ENCODE peak calls at places on chromosomes 11 and 22, in ten cellular contexts. One of them, this sample, is unnamed.

GRCh38 chr11:118690553-118691304 is 11.3 kb upstream of the TREH start:
- DNase-seq in stimulated activated CD4-positive, alpha-beta T cell treated with anti-CD3 and anti-CD28 coated beads, TNF-alpha, amount 100 ng/mL, for 48 hours: no peak
- DNase-seq in PC-3: no peak
- DNase-seq in sciatic nerve: no peak
- DNase-seq in heart left ventricle: no peak
- DNase-seq in stimulated activated CD8-positive, alpha-beta memory T cell treated with anti-CD3 and anti-CD28 coated beads, Interleukin-2, amount 100 ng/mL, for 1 hour: no peak
- DNase-seq in activated CD4-positive, CD25-positive, alpha-beta regulatory T cell: no peak
- DNase-seq in endodermal cell: no peak
- DNase-seq in NCI-H460: no peak
- DNase-seq in psoas muscle: no peak
- DNase-seq in this sample: no peak

GRCh38 chr11:119928047-119928446 is 199.0 kb upstream of the NECTIN1 start:
- DNase-seq in stimulated activated CD4-positive, alpha-beta T cell treated with anti-CD3 and anti-CD28 coated beads, TNF-alpha, amount 100 ng/mL, for 48 hours: no peak
- DNase-seq in PC-3: no peak
- DNase-seq in sciatic nerve: no peak
- DNase-seq in heart left ventricle: no peak
- DNase-seq in stimulated activated CD8-positive, alpha-beta memory T cell treated with anti-CD3 and anti-CD28 coated beads, Interleukin-2, amount 100 ng/mL, for 1 hour: no peak
- DNase-seq in activated CD4-positive, CD25-positive, alpha-beta regulatory T cell: no peak
- DNase-seq in endodermal cell: no peak
- DNase-seq in NCI-H460: no peak
- DNase-seq in psoas muscle: no peak
- DNase-seq in this sample: no peak

GRCh38 chr11:75225794-75226193 is 14.8 kb upstream of the TPBGL start:
- DNase-seq in stimulated activated CD4-positive, alpha-beta T cell treated with anti-CD3 and anti-CD28 coated beads, TNF-alpha, amount 100 ng/mL, for 48 hours: no peak
- DNase-seq in PC-3: no peak
- DNase-seq in sciatic nerve: no peak
- DNase-seq in heart left ventricle: no peak
- DNase-seq in stimulated activated CD8-positive, alpha-beta memory T cell treated with anti-CD3 and anti-CD28 coated beads, Interleukin-2, amount 100 ng/mL, for 1 hour: no peak
- DNase-seq in activated CD4-positive, CD25-positive, alpha-beta regulatory T cell: no peak
- DNase-seq in endodermal cell: no peak
- DNase-seq in NCI-H460: no peak
- DNase-seq in psoas muscle: no peak
- DNase-seq in this sample: no peak

GRCh38 chr11:63747006-63747405 is 21.6 kb downstream of the ZFTA start:
- DNase-seq in stimulated activated CD4-positive, alpha-beta T cell treated with anti-CD3 and anti-CD28 coated beads, TNF-alpha, amount 100 ng/mL, for 48 hours: no peak
- DNase-seq in PC-3: no peak
- DNase-seq in sciatic nerve: no peak
- DNase-seq in heart left ventricle: no peak
- DNase-seq in stimulated activated CD8-positive, alpha-beta memory T cell treated with anti-CD3 and anti-CD28 coated beads, Interleukin-2, amount 100 ng/mL, for 1 hour: no peak
- DNase-seq in activated CD4-positive, CD25-positive, alpha-beta regulatory T cell: no peak
- DNase-seq in endodermal cell: no peak
- DNase-seq in NCI-H460: no peak
- DNase-seq in psoas muscle: no peak
- DNase-seq in this sample: no peak

GRCh38 chr11:43067681-43068080 is 244.1 kb upstream of the API5 start:
- DNase-seq in stimulated activated CD4-positive, alpha-beta T cell treated with anti-CD3 and anti-CD28 coated beads, TNF-alpha, amount 100 ng/mL, for 48 hours: no peak
- DNase-seq in PC-3: no peak
- DNase-seq in sciatic nerve: no peak
- DNase-seq in heart left ventricle: no peak
- DNase-seq in stimulated activated CD8-positive, alpha-beta memory T cell treated with anti-CD3 and anti-CD28 coated beads, Interleukin-2, amount 100 ng/mL, for 1 hour: no peak
- DNase-seq in activated CD4-positive, CD25-positive, alpha-beta regulatory T cell: no peak
- DNase-seq in endodermal cell: no peak
- DNase-seq in NCI-H460: no peak
- DNase-seq in psoas muscle: no peak
- DNase-seq in this sample: no peak

GRCh38 chr11:124394408-124394807 is 4.4 kb downstream of the OR8B3 start:
- DNase-seq in stimulated activated CD4-positive, alpha-beta T cell treated with anti-CD3 and anti-CD28 coated beads, TNF-alpha, amount 100 ng/mL, for 48 hours: no peak
- DNase-seq in PC-3: peak; percentile 40
- DNase-seq in sciatic nerve: no peak
- DNase-seq in heart left ventricle: no peak
- DNase-seq in stimulated activated CD8-positive, alpha-beta memory T cell treated with anti-CD3 and anti-CD28 coated beads, Interleukin-2, amount 100 ng/mL, for 1 hour: no peak
- DNase-seq in activated CD4-positive, CD25-positive, alpha-beta regulatory T cell: no peak
- DNase-seq in endodermal cell: no peak
- DNase-seq in NCI-H460: no peak
- DNase-seq in psoas muscle: no peak
- DNase-seq in this sample: no peak

GRCh38 chr11:79906189-79906588 is 465.4 kb upstream of the TENM4 start:
- DNase-seq in stimulated activated CD4-positive, alpha-beta T cell treated with anti-CD3 and anti-CD28 coated beads, TNF-alpha, amount 100 ng/mL, for 48 hours: no peak
- DNase-seq in PC-3: no peak
- DNase-seq in sciatic nerve: no peak
- DNase-seq in heart left ventricle: no peak
- DNase-seq in stimulated activated CD8-positive, alpha-beta memory T cell treated with anti-CD3 and anti-CD28 coated beads, Interleukin-2, amount 100 ng/mL, for 1 hour: no peak
- DNase-seq in activated CD4-positive, CD25-positive, alpha-beta regulatory T cell: no peak
- DNase-seq in endodermal cell: no peak
- DNase-seq in NCI-H460: no peak
- DNase-seq in psoas muscle: no peak
- DNase-seq in this sample: no peak

GRCh38 chr11:71240061-71240690 is 12.2 kb downstream of the SHANK2 start:
- DNase-seq in stimulated activated CD4-positive, alpha-beta T cell treated with anti-CD3 and anti-CD28 coated beads, TNF-alpha, amount 100 ng/mL, for 48 hours: no peak
- DNase-seq in PC-3: no peak
- DNase-seq in sciatic nerve: no peak
- DNase-seq in heart left ventricle: no peak
- DNase-seq in stimulated activated CD8-positive, alpha-beta memory T cell treated with anti-CD3 and anti-CD28 coated beads, Interleukin-2, amount 100 ng/mL, for 1 hour: no peak
- DNase-seq in activated CD4-positive, CD25-positive, alpha-beta regulatory T cell: no peak
- DNase-seq in endodermal cell: peak; percentile 28
- DNase-seq in NCI-H460: no peak
- DNase-seq in psoas muscle: no peak
- DNase-seq in this sample: no peak

GRCh38 chr11:95291946-95292345 is 60.9 kb upstream of the SESN3 start:
- DNase-seq in stimulated activated CD4-positive, alpha-beta T cell treated with anti-CD3 and anti-CD28 coated beads, TNF-alpha, amount 100 ng/mL, for 48 hours: no peak
- DNase-seq in PC-3: no peak
- DNase-seq in sciatic nerve: no peak
- DNase-seq in heart left ventricle: no peak
- DNase-seq in stimulated activated CD8-positive, alpha-beta memory T cell treated with anti-CD3 and anti-CD28 coated beads, Interleukin-2, amount 100 ng/mL, for 1 hour: no peak
- DNase-seq in activated CD4-positive, CD25-positive, alpha-beta regulatory T cell: no peak
- DNase-seq in endodermal cell: no peak
- DNase-seq in NCI-H460: no peak
- DNase-seq in psoas muscle: no peak
- DNase-seq in this sample: no peak

GRCh38 chr11:35163707-35164496 is 24.9 kb downstream of the CD44 start:
- DNase-seq in stimulated activated CD4-positive, alpha-beta T cell treated with anti-CD3 and anti-CD28 coated beads, TNF-alpha, amount 100 ng/mL, for 48 hours: no peak
- DNase-seq in PC-3: no peak
- DNase-seq in sciatic nerve: no peak
- DNase-seq in heart left ventricle: no peak
- DNase-seq in stimulated activated CD8-positive, alpha-beta memory T cell treated with anti-CD3 and anti-CD28 coated beads, Interleukin-2, amount 100 ng/mL, for 1 hour: no peak
- DNase-seq in activated CD4-positive, CD25-positive, alpha-beta regulatory T cell: no peak
- DNase-seq in endodermal cell: peak; percentile 64
- DNase-seq in NCI-H460: no peak
- DNase-seq in psoas muscle: no peak
- DNase-seq in this sample: no peak

GRCh38 chr22:30705710-30706651 is 11.3 kb downstream of the OSBP2 start:
- DNase-seq in stimulated activated CD4-positive, alpha-beta T cell treated with anti-CD3 and anti-CD28 coated beads, TNF-alpha, amount 100 ng/mL, for 48 hours: no peak
- DNase-seq in PC-3: peak; percentile 83
- DNase-seq in sciatic nerve: no peak
- DNase-seq in heart left ventricle: no peak
- DNase-seq in stimulated activated CD8-positive, alpha-beta memory T cell treated with anti-CD3 and anti-CD28 coated beads, Interleukin-2, amount 100 ng/mL, for 1 hour: no peak
- DNase-seq in activated CD4-positive, CD25-positive, alpha-beta regulatory T cell: no peak
- DNase-seq in endodermal cell: peak; percentile 87
- DNase-seq in NCI-H460: no peak
- DNase-seq in psoas muscle: peak; percentile 18
- DNase-seq in this sample: no peak

GRCh38 chr11:75523189-75523588 is 2.6 kb downstream of the GDPD5 start:
- DNase-seq in stimulated activated CD4-positive, alpha-beta T cell treated with anti-CD3 and anti-CD28 coated beads, TNF-alpha, amount 100 ng/mL, for 48 hours: no peak
- DNase-seq in PC-3: no peak
- DNase-seq in sciatic nerve: no peak
- DNase-seq in heart left ventricle: no peak
- DNase-seq in stimulated activated CD8-positive, alpha-beta memory T cell treated with anti-CD3 and anti-CD28 coated beads, Interleukin-2, amount 100 ng/mL, for 1 hour: no peak
- DNase-seq in activated CD4-positive, CD25-positive, alpha-beta regulatory T cell: no peak
- DNase-seq in endodermal cell: no peak
- DNase-seq in NCI-H460: no peak
- DNase-seq in psoas muscle: no peak
- DNase-seq in this sample: no peak

GRCh38 chr22:26172389-26172990 is 3.2 kb downstream of the SEZ6L start:
- DNase-seq in stimulated activated CD4-positive, alpha-beta T cell treated with anti-CD3 and anti-CD28 coated beads, TNF-alpha, amount 100 ng/mL, for 48 hours: no peak
- DNase-seq in PC-3: peak; percentile 29
- DNase-seq in sciatic nerve: no peak
- DNase-seq in heart left ventricle: no peak
- DNase-seq in stimulated activated CD8-positive, alpha-beta memory T cell treated with anti-CD3 and anti-CD28 coated beads, Interleukin-2, amount 100 ng/mL, for 1 hour: no peak
- DNase-seq in activated CD4-positive, CD25-positive, alpha-beta regulatory T cell: no peak
- DNase-seq in endodermal cell: peak; percentile 87
- DNase-seq in NCI-H460: peak; percentile 21
- DNase-seq in psoas muscle: peak; percentile 17
- DNase-seq in this sample: no peak

GRCh38 chr11:116887909-116888556 is 50.6 kb upstream of the APOA1 start:
- DNase-seq in stimulated activated CD4-positive, alpha-beta T cell treated with anti-CD3 and anti-CD28 coated beads, TNF-alpha, amount 100 ng/mL, for 48 hours: no peak
- DNase-seq in PC-3: no peak
- DNase-seq in sciatic nerve: no peak
- DNase-seq in heart left ventricle: no peak
- DNase-seq in stimulated activated CD8-positive, alpha-beta memory T cell treated with anti-CD3 and anti-CD28 coated beads, Interleukin-2, amount 100 ng/mL, for 1 hour: no peak
- DNase-seq in activated CD4-positive, CD25-positive, alpha-beta regulatory T cell: no peak
- DNase-seq in endodermal cell: no peak
- DNase-seq in NCI-H460: no peak
- DNase-seq in psoas muscle: no peak
- DNase-seq in this sample: no peak

GRCh38 chr22:44587004-44587793 is 89.2 kb upstream of the RTL6 start:
- DNase-seq in stimulated activated CD4-positive, alpha-beta T cell treated with anti-CD3 and anti-CD28 coated beads, TNF-alpha, amount 100 ng/mL, for 48 hours: no peak
- DNase-seq in PC-3: peak; percentile 44
- DNase-seq in sciatic nerve: no peak
- DNase-seq in heart left ventricle: no peak
- DNase-seq in stimulated activated CD8-positive, alpha-beta memory T cell treated with anti-CD3 and anti-CD28 coated beads, Interleukin-2, amount 100 ng/mL, for 1 hour: no peak
- DNase-seq in activated CD4-positive, CD25-positive, alpha-beta regulatory T cell: no peak
- DNase-seq in endodermal cell: peak; percentile 40
- DNase-seq in NCI-H460: no peak
- DNase-seq in psoas muscle: no peak
- DNase-seq in this sample: no peak

GRCh38 chr11:45083544-45084087 is 62.8 kb upstream of the PRDM11 start:
- DNase-seq in stimulated activated CD4-positive, alpha-beta T cell treated with anti-CD3 and anti-CD28 coated beads, TNF-alpha, amount 100 ng/mL, for 48 hours: no peak
- DNase-seq in PC-3: peak; percentile 54
- DNase-seq in sciatic nerve: no peak
- DNase-seq in heart left ventricle: no peak
- DNase-seq in stimulated activated CD8-positive, alpha-beta memory T cell treated with anti-CD3 and anti-CD28 coated beads, Interleukin-2, amount 100 ng/mL, for 1 hour: no peak
- DNase-seq in activated CD4-positive, CD25-positive, alpha-beta regulatory T cell: no peak
- DNase-seq in endodermal cell: peak; percentile 93
- DNase-seq in NCI-H460: no peak
- DNase-seq in psoas muscle: no peak
- DNase-seq in this sample: no peak

This sample was measured in GF-D8.